ENCODE peak calls at places on chromosomes 2 and 18, in eight cellular contexts. J, X, E, T, O, B, V and K are unnamed samples.

GRCh38 chr2:133504566-133505505 is 63.4 kb downstream of the NCKAP5 start:
- DNase-seq in V (no peak), O (peak; percentile 25), B (no peak), E (no peak), X (peak; percentile 28), T (no peak), J (peak; percentile 54), K (no peak)

GRCh38 chr18:58640891-58641610 is 12.2 kb upstream of the ALPK2 start:
- DNase-seq in J (no peak), T (no peak), V (peak; percentile 71), O (no peak), B (no peak), E (no peak), X (no peak), K (no peak)

GRCh38 chr2:172864182-172864581 is 128.5 kb downstream of the RAPGEF4 start:
- DNase-seq in T (no peak), X (peak; percentile 62), J (no peak), V (peak; percentile 90), B (peak; percentile 81), O (peak; percentile 61), E (peak; percentile 34), K (peak; percentile 44)

GRCh38 chr2:196341318-196341841 is 170.0 kb upstream of the STK17B start:
- DNase-seq in E (no peak), B (no peak), V (no peak), X (no peak), J (no peak), O (no peak), T (no peak), K (no peak)

GRCh38 chr2:9258501-9258900 is 51.9 kb downstream of the ASAP2 start:
- DNase-seq in O (peak; percentile 47), E (no peak), B (no peak), V (no peak), T (no peak), J (no peak), X (no peak), K (no peak)

GRCh38 chr2:224612581-224612980 is 27.4 kb upstream of the CUL3 start:
- DNase-seq in V (no peak), E (no peak), X (no peak), O (no peak), B (no peak), J (no peak), T (no peak), K (no peak)

GRCh38 chr2:163155279-163155883 is 316.8 kb upstream of the KCNH7 start:
- DNase-seq in V (no peak), T (no peak), J (no peak), E (no peak), X (no peak), O (peak; percentile 42), B (no peak), K (peak; percentile 10)

GRCh38 chr2:31205613-31206012 is 11.7 kb downstream of the CAPN14 start:
- DNase-seq in B (no peak), X (no peak), E (no peak), T (no peak), O (no peak), J (no peak), V (no peak), K (no peak)

GRCh38 chr18:36829362-36830140 is 624 bp downstream of the KIAA1328 start:
- DNase-seq in E (peak; percentile 40), B (no peak), V (no peak), J (no peak), T (no peak), X (no peak), O (peak; percentile 32), K (no peak)

GRCh38 chr2:39306626-39307025 is 62.9 kb upstream of the CDKL4 start:
- DNase-seq in V (no peak), E (no peak), X (no peak), O (no peak), J (no peak), T (no peak), B (no peak), K (no peak)

GRCh38 chr2:143778981-143779380 is 649.8 kb downstream of the ARHGAP15 start:
- DNase-seq in J (no peak), E (no peak), B (no peak), X (no peak), O (no peak), V (peak; percentile 86), T (no peak), K (no peak)

GRCh38 chr2:237540823-237541222 is 25.6 kb upstream of the PRLH start:
- DNase-seq in J (no peak), X (peak; percentile 65), T (peak; percentile 18), V (no peak), E (no peak), B (no peak), O (peak; percentile 83), K (no peak)

GRCh38 chr2:12923907-12924610 is 207.3 kb downstream of the TRIB2 start:
- DNase-seq in J (no peak), B (no peak), V (no peak), X (no peak), E (no peak), T (no peak), O (peak; percentile 43), K (no peak)

GRCh38 chr18:37434161-37434860 is 131.3 kb downstream of the CELF4 start:
- DNase-seq in O (no peak), B (no peak), E (no peak), T (no peak), V (no peak), J (no peak), X (no peak), K (no peak)

GRCh38 chr2:16615687-16616615 is 49.7 kb downstream of the CYRIA start:
- DNase-seq in X (no peak), J (no peak), E (no peak), V (peak; percentile 73), O (no peak), T (no peak), B (peak; percentile 46), K (no peak)

GRCh38 chr2:226984461-226985226 is 148.8 kb downstream of the RHBDD1 start:
- DNase-seq in E (no peak), O (no peak), T (no peak), X (no peak), B (no peak), J (no peak), V (no peak), K (no peak)

DNA sequence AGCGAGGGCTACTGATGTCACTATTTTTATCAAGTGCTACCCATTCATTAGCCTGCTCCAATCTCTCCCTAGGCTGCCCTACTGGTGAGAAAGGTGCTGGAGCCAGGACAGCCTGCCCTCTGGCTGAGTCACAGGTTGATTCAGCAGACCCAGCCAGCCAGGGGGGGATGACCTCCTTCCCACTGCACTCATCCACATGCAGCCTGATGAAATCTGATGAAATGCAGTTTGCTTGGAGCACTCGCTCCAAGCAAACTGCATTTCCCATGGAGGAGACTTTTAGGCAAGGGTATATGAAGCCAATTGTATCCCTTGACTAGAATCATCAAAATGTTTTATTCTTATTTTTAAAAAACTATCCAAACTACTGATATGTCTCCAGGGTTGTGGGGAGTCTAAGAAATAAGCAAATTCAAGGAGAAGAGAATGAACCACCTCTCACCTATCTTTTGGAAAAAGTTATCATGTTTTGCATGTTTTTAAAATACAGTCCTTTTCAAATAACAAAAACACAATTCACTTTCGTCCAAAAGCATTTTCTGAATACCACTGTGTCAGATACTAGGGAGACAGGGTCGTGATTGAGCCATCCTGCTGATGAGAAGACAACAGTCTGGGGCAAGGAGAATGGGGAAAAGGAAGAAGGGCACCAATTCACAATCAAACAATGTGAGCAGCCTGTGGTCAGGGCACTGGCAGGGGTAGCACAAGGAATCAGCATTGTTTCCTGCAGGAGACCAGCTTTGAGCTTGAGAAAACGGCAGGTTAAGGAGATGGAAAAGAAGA is 128.3 kb downstream of the AFF3 start:
- DNase-seq in O (peak; percentile 98), J (no peak), X (peak; percentile 38), E (no peak), B (peak; percentile 37), V (peak; percentile 76), T (peak; percentile 95), K (no peak)
- TF ChIP-seq CTCF in O (peak; percentile 33), J (no peak), X (no peak), E (no peak), B (no peak), V (peak; percentile 45), T (peak; percentile 44), K (no peak)

DNA sequence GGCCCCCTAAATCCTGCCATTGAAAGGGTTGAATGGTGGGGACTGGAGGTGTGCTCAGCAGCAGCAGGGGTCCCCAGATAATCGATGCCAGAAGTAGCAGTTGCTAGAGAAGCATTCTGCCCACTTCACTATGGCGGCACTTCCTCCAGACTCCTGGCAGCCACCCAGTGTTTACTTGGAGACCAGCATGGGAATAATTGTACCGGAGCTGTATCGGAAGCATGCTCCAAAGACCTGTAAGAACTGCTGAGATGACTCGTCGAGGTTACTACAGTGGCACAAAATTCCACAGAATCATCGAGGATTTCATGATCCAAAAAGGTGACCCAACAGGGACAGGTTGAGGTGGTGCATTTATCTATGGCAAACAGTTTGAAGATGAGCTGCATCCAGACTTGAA is 11.0 kb upstream of the GAREM2 start:
- DNase-seq in X (no peak), V (no peak), E (no peak), B (no peak), T (no peak), O (no peak), J (peak; percentile 19), K (no peak)
- TF ChIP-seq CTCF in X (no peak), V (no peak), E (no peak), B (no peak), T (no peak), O (no peak), J (no peak), K (no peak)

DNA sequence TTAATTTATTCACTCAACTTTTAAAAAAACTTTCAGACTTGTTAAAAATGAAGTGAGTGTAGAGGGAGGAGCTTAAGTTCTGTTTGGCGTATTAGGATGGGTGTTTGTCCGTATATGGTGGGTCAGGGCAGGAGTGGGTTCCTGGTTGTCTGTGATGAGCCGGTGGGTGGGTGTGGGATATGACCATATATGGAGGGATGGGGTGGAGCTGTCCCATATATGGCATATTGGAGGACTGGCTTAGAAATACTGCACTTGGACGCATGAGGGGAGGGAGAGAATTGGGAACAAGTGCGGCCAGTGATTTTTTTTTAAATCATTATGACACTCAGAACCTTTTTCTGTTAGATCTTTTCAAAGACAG is 1.5 kb downstream of the KDM3A start:
- DNase-seq in T (peak; percentile 82), E (peak; percentile 45), J (peak; percentile 69), B (peak; percentile 24), V (peak; percentile 75), O (peak; percentile 94), X (peak; percentile 78), K (peak; percentile 47)
- TF ChIP-seq CTCF in T (no peak), E (no peak), J (no peak), B (no peak), V (no peak), O (no peak), X (no peak), K (no peak)

GRCh38 chr2:200968162-200968561 is 4.7 kb upstream of the ORC2 start:
- DNase-seq in O (no peak), V (no peak), T (no peak), B (no peak), E (no peak), X (no peak), J (no peak), K (no peak)

GRCh38 chr2:200968735-200969134 is 5.3 kb upstream of the ORC2 start:
- DNase-seq in X (no peak), J (no peak), B (no peak), O (no peak), E (no peak), V (no peak), T (no peak), K (no peak)

GRCh38 chr2:200963129-200963917 is at the start of gene ORC2:
- DNase-seq in B (peak; percentile 96), J (peak; percentile 97), E (peak; percentile 89), O (peak; percentile 94), V (peak; percentile 99), T (peak; percentile 80), X (peak; percentile 95), K (peak; percentile 94)

GRCh38 chr2:200964498-200964897 is 1.0 kb upstream of the ORC2 start:
- DNase-seq in T (no peak), V (no peak), B (no peak), X (no peak), J (no peak), O (no peak), E (no peak), K (no peak)

GRCh38 chr2:200966770-200967169 is 3.3 kb upstream of the ORC2 start:
- DNase-seq in T (peak; percentile 23), V (no peak), O (peak; percentile 81), X (no peak), B (no peak), E (no peak), J (no peak), K (no peak)
- TF ChIP-seq CTCF in T (no peak), V (no peak), O (peak; percentile 10), X (no peak), B (no peak), E (no peak), J (no peak), K (no peak)